ENCODE peak calls at places on chromosomes 13 and 19, in seven cellular contexts. F, U, Z, X, J, L and K are unnamed samples.

GRCh38 chr13:50129065-50129922 is 114.0 kb downstream of the KCNRG start:
- DNase-seq in F (no peak), U (no peak), Z (no peak), X (peak), J (no peak), L (no peak), K (no peak)

GRCh38 chr13:31310781-31311180 is 111.0 kb downstream of the B3GLCT start:
- DNase-seq in F (peak), U (no peak), Z (no peak), X (no peak), J (no peak), L (no peak), K (no peak)

GRCh38 chr13:27309401-27309958 is 38.9 kb downstream of the RASL11A start:
- DNase-seq in F (no peak), U (no peak), Z (no peak), X (no peak), J (no peak), L (no peak), K (no peak)

GRCh38 chr13:44573790-44574465 is 2.2 kb downstream of the TSC22D1 start:
- DNase-seq in F (peak), U (no peak), Z (no peak), X (no peak), J (no peak), L (no peak), K (no peak)

GRCh38 chr19:51417807-51418152 is 338 bp upstream of the SIGLEC10 start:
- DNase-seq in F (no peak), U (no peak), Z (no peak), X (no peak), J (no peak), L (no peak), K (no peak)

GRCh38 chr13:107865643-107866006 is 349.7 kb downstream of the LIG4 start:
- DNase-seq in F (peak), U (no peak), Z (no peak), X (no peak), J (no peak), L (no peak), K (no peak)

GRCh38 chr19:50646074-50646807 is 3.0 kb upstream of the C19orf81 start:
- DNase-seq in F (no peak), U (no peak), Z (no peak), X (no peak), J (no peak), L (no peak), K (peak)

GRCh38 chr13:51534075-51534817 is 50.0 kb upstream of the WDFY2 start:
- DNase-seq in F (no peak), U (peak), Z (no peak), X (no peak), J (no peak), L (no peak), K (no peak)

GRCh38 chr19:16581971-16582343 is 9.7 kb upstream of the SLC35E1 start:
- DNase-seq in F (no peak), U (no peak), Z (no peak), X (no peak), J (no peak), L (no peak), K (no peak)

GRCh38 chr13:30615851-30616311 is 1.8 kb upstream of the USPL1 start:
- DNase-seq in F (no peak), U (no peak), Z (no peak), X (no peak), J (no peak), L (no peak), K (no peak)